ENCODE peak calls at places on chromosomes 3 and 15, in nine cellular contexts. Z, A, D, H, K, E, C, B and Q are unnamed samples.

GRCh38 chr15:75694241-75695182 is 18.1 kb downstream of the CSPG4 start:
- DNase-seq in E (no peak), C (no peak), B (peak; percentile 98), D (peak; percentile 97), H (no peak), K (no peak), A (no peak), Z (peak; percentile 63), Q (peak; percentile 95)

GRCh38 chr15:99212401-99212800 is 37.0 kb downstream of the TTC23 start:
- DNase-seq in H (no peak), Z (no peak), D (no peak), K (no peak), A (peak; percentile 28), C (no peak), E (no peak), B (peak; percentile 46), Q (no peak)

GRCh38 chr3:128458746-128459450 is 7.8 kb downstream of the DNAJB8 start:
- DNase-seq in C (no peak), A (no peak), Z (no peak), B (no peak), K (no peak), H (no peak), E (no peak), D (no peak), Q (no peak)

GRCh38 chr3:44060164-44060563 is 181.5 kb upstream of the TOPAZ1 start:
- DNase-seq in A (no peak), E (no peak), Z (no peak), K (no peak), H (no peak), C (no peak), D (no peak), B (no peak), Q (no peak)

GRCh38 chr3:48607519-48607918 is 1.9 kb downstream of the UQCRC1 start:
- DNase-seq in C (no peak), A (peak; percentile 70), Z (no peak), D (no peak), H (no peak), E (no peak), B (peak; percentile 7), K (no peak), Q (no peak)

GRCh38 chr15:58462547-58462946 is 30.8 kb downstream of the LIPC start:
- DNase-seq in A (no peak), K (no peak), H (no peak), D (no peak), Z (no peak), C (no peak), E (no peak), B (no peak), Q (no peak)

GRCh38 chr3:141887051-141887450 is 10.6 kb downstream of the ATP1B3 start:
- DNase-seq in D (no peak), H (no peak), C (no peak), K (no peak), A (no peak), Z (no peak), B (no peak), E (no peak), Q (no peak)

GRCh38 chr15:99059010-99059981 is 45.6 kb upstream of the SYNM start:
- DNase-seq in B (peak; percentile 91), H (peak; percentile 9), K (peak; percentile 53), C (peak; percentile 37), Z (no peak), D (peak; percentile 73), A (peak; percentile 88), E (no peak), Q (peak; percentile 95)

GRCh38 chr3:72311425-72311824 is 526.5 kb upstream of the PROK2 start:
- DNase-seq in D (no peak), B (no peak), Z (no peak), A (no peak), C (no peak), H (no peak), E (no peak), K (no peak), Q (no peak)

GRCh38 chr15:69265347-69265955 is 33.3 kb upstream of the PAQR5 start:
- DNase-seq in A (no peak), H (no peak), E (no peak), B (peak; percentile 49), C (peak; percentile 11), K (no peak), Z (peak; percentile 67), D (peak; percentile 6), Q (no peak)

GRCh38 chr3:37129871-37130270 is 44.5 kb downstream of the LRRFIP2 start:
- DNase-seq in H (no peak), D (peak; percentile 40), B (no peak), K (no peak), E (no peak), Z (no peak), C (no peak), A (no peak), Q (no peak)

GRCh38 chr3:182238141-182238540 is 526.4 kb downstream of the SOX2 start:
- DNase-seq in K (no peak), B (no peak), C (no peak), A (no peak), Z (no peak), H (no peak), E (no peak), D (no peak), Q (no peak)

GRCh38 chr15:92023971-92024370 is 170.5 kb downstream of the SLCO3A1 start:
- DNase-seq in D (no peak), A (no peak), H (no peak), K (no peak), C (no peak), Z (no peak), E (no peak), B (peak; percentile 54), Q (no peak)

GRCh38 chr15:70062321-70062956 is 35.3 kb downstream of the TLE3 start:
- DNase-seq in Z (no peak), A (no peak), K (no peak), C (no peak), H (no peak), D (peak; percentile 80), B (peak; percentile 95), E (peak; percentile 34), Q (peak; percentile 88)

GRCh38 chr3:23455775-23456174 is 252.6 kb downstream of the UBE2E2 start:
- DNase-seq in C (no peak), H (no peak), A (no peak), Z (no peak), B (peak; percentile 87), K (no peak), E (no peak), D (peak; percentile 67), Q (no peak)

GRCh38 chr15:40964006-40964405 is 10.7 kb downstream of the CHAC1 start:
- DNase-seq in H (no peak), Z (no peak), B (no peak), D (no peak), C (no peak), A (no peak), E (no peak), K (no peak), Q (no peak)

GRCh38 chr3:159762981-159763465 is 225.6 kb upstream of the IL12A start:
- DNase-seq in K (no peak), H (no peak), A (peak; percentile 79), E (no peak), B (peak; percentile 85), Z (no peak), C (no peak), D (no peak), Q (peak; percentile 91)

GRCh38 chr3:124459678-124460077 is 270.6 kb upstream of the UMPS start:
- DNase-seq in C (no peak), K (no peak), B (no peak), A (no peak), Z (no peak), H (no peak), D (no peak), E (no peak), Q (no peak)

GRCh38 chr15:27479232-27480140 is 508.5 kb downstream of the GABRG3 start:
- DNase-seq in K (no peak), D (no peak), C (no peak), B (no peak), H (no peak), A (no peak), Z (no peak), E (no peak), Q (no peak)

GRCh38 chr15:57861039-57861638 is 154.6 kb downstream of the POLR2M start:
- DNase-seq in K (no peak), B (peak; percentile 83), Z (peak; percentile 83), E (no peak), D (peak; percentile 59), C (peak; percentile 47), A (peak; percentile 82), H (peak; percentile 10), Q (no peak)

GRCh38 chr3:82186017-82186416 is 424.6 kb upstream of the GBE1 start:
- DNase-seq in D (no peak), C (no peak), B (no peak), K (no peak), H (no peak), A (no peak), E (no peak), Z (no peak), Q (no peak)